ENCODE peak calls at places on chromosome 21, in five cellular contexts. M, A, E, T and V are unnamed samples.

GRCh38 chr21:37272897-37273296 is 5.8 kb upstream of the VPS26C start:
- DNase-seq in T (no peak), A (no peak), M (no peak), E (no peak), V (no peak)

GRCh38 chr21:40850071-40850470 is 3.1 kb upstream of the DSCAM start:
- DNase-seq in T (no peak), M (no peak), E (no peak), A (no peak), V (no peak)

GRCh38 chr21:26962516-26963305 is 4.2 kb downstream of the ADAMTS5 start:
- DNase-seq in E (no peak), T (peak), A (no peak), M (no peak), V (peak)

GRCh38 chr21:36209626-36210171 is 53.1 kb downstream of the DOP1B start:
- DNase-seq in M (peak), E (peak), A (peak), T (peak), V (peak)

GRCh38 chr21:41321211-41321907 is 4.8 kb downstream of the FAM3B start:
- DNase-seq in T (no peak), E (no peak), M (no peak), A (no peak), V (no peak)

GRCh38 chr21:42039470-42039901 is 29.3 kb upstream of the ZBTB21 start:
- DNase-seq in E (peak), A (no peak), M (peak), T (peak), V (peak)

GRCh38 chr21:38054334-38054733 is 138.1 kb upstream of the KCNJ6 start:
- DNase-seq in A (no peak), E (no peak), T (no peak), M (no peak), V (no peak)

GRCh38 chr21:17454315-17455027 is 58.4 kb upstream of the CXADR start:
- DNase-seq in E (peak), T (peak), A (peak), M (peak), V (peak)

GRCh38 chr21:43906585-43907370 is 41.8 kb downstream of the AGPAT3 start:
- DNase-seq in A (no peak), T (no peak), E (no peak), M (no peak), V (no peak)

GRCh38 chr21:42864812-42865211 is 14.5 kb downstream of the WDR4 start:
- DNase-seq in M (no peak), E (no peak), A (no peak), T (peak), V (peak)

GRCh38 chr21:25691931-25692330 is 42.8 kb downstream of the ATP5PF start:
- DNase-seq in M (no peak), T (no peak), A (no peak), E (no peak), V (no peak)

GRCh38 chr21:31045841-31046240 is 7.6 kb upstream of the KRTAP19-8 start:
- DNase-seq in E (no peak), M (no peak), T (no peak), A (no peak), V (no peak)

GRCh38 chr21:45971487-45972352 is 9.8 kb upstream of the COL6A1 start:
- DNase-seq in E (no peak), T (peak), M (peak), A (no peak), V (peak)

GRCh38 chr21:46605759-46606426 is 1.0 kb upstream of the S100B start:
- DNase-seq in E (no peak), A (no peak), T (no peak), M (no peak), V (no peak)